ENCODE peak calls at places on chromosomes 13 and 19, in four cellular contexts. One of them, this sample, is unnamed.
A peak's percentile ranks its signal among the peaks of the same experiment; 100 is the strongest.

GRCh38 chr19:45468803-45469131 is 971 bp downstream of the FOSB start:
- DNase-seq in transverse colon: no peak
- DNase-seq in AG10803: no peak
- DNase-seq in DND-41: no peak
- DNase-seq in this sample: peak; percentile 45

GRCh38 chr13:42272115-42272756 is at the start of gene AKAP11:
- DNase-seq in AG10803: peak; percentile 35
- DNase-seq in DND-41: peak; percentile 66
- DNase-seq in transverse colon: peak; percentile 51
- DNase-seq in this sample: peak; percentile 46

GRCh38 chr19:33133438-33134031 is 1.6 kb downstream of the WDR88 start:
- DNase-seq in transverse colon: no peak
- DNase-seq in AG10803: peak; percentile 31
- DNase-seq in DND-41: no peak
- DNase-seq in this sample: peak; percentile 36

GRCh38 chr19:49210108-49210900 is 52.7 kb downstream of the TRPM4 start:
- DNase-seq in AG10803: no peak
- DNase-seq in transverse colon: peak; percentile 42
- DNase-seq in DND-41: peak; percentile 26
- DNase-seq in this sample: peak; percentile 33

GRCh38 chr19:57682226-57682766 is 519 bp downstream of the ZNF551 start:
- DNase-seq in DND-41: no peak
- DNase-seq in AG10803: no peak
- DNase-seq in transverse colon: no peak
- DNase-seq in this sample: peak; percentile 8

GRCh38 chr19:38252935-38253691 is 3.1 kb downstream of the PPP1R14A start:
- DNase-seq in transverse colon: no peak
- DNase-seq in AG10803: no peak
- DNase-seq in DND-41: no peak
- DNase-seq in this sample: no peak

GRCh38 chr13:110518150-110518525 is 43.4 kb downstream of the RAB20 start:
- DNase-seq in transverse colon: no peak
- DNase-seq in DND-41: no peak
- DNase-seq in AG10803: no peak
- DNase-seq in this sample: no peak

GRCh38 chr19:11848200-11848593 is 329 bp upstream of the ZNF439 start:
- DNase-seq in transverse colon: no peak
- DNase-seq in AG10803: no peak
- DNase-seq in DND-41: no peak
- DNase-seq in this sample: no peak

GRCh38 chr13:37476874-37477273 is 121.7 kb downstream of the POSTN start:
- DNase-seq in DND-41: no peak
- DNase-seq in AG10803: peak; percentile 49
- DNase-seq in transverse colon: no peak
- DNase-seq in this sample: peak; percentile 63

GRCh38 chr13:38577048-38577447 is 109.8 kb upstream of the FREM2 start:
- DNase-seq in DND-41: no peak
- DNase-seq in transverse colon: no peak
- DNase-seq in AG10803: peak; percentile 4
- DNase-seq in this sample: peak; percentile 5

GRCh38 chr13:25292301-25292700 is 5.0 kb upstream of the MTMR6 start:
- DNase-seq in AG10803: no peak
- DNase-seq in DND-41: peak; percentile 78
- DNase-seq in transverse colon: no peak
- DNase-seq in this sample: peak; percentile 52

GRCh38 chr13:29925457-29925856 is 75.0 kb upstream of the UBL3 start:
- DNase-seq in AG10803: peak; percentile 97
- DNase-seq in transverse colon: peak; percentile 70
- DNase-seq in DND-41: no peak
- DNase-seq in this sample: peak; percentile 86

GRCh38 chr19:5621945-5622464 is 571 bp downstream of the SAFB2 start:
- DNase-seq in DND-41: peak; percentile 20
- DNase-seq in AG10803: no peak
- DNase-seq in transverse colon: peak; percentile 32
- DNase-seq in this sample: no peak

GRCh38 chr19:38634757-38635482 is 12.5 kb upstream of the ACTN4 start:
- DNase-seq in DND-41: peak; percentile 74
- DNase-seq in transverse colon: peak; percentile 86
- DNase-seq in AG10803: peak; percentile 54
- DNase-seq in this sample: peak; percentile 61

GRCh38 chr19:33883869-33884519 is 87.3 kb downstream of the KCTD15 start:
- DNase-seq in transverse colon: no peak
- DNase-seq in DND-41: no peak
- DNase-seq in AG10803: no peak
- DNase-seq in this sample: no peak

GRCh38 chr19:58056261-58056660 is 2.8 kb upstream of the ZNF135 start:
- DNase-seq in AG10803: no peak
- DNase-seq in transverse colon: no peak
- DNase-seq in DND-41: no peak
- DNase-seq in this sample: no peak

GRCh38 chr19:6735181-6735891 is 2.0 kb downstream of the GPR108 start:
- DNase-seq in DND-41: no peak
- DNase-seq in transverse colon: no peak
- DNase-seq in AG10803: no peak
- DNase-seq in this sample: peak; percentile 14

GRCh38 chr13:113187263-113187669 is 21.2 kb downstream of the PCID2 start:
- DNase-seq in transverse colon: peak; percentile 51
- DNase-seq in AG10803: peak; percentile 99
- DNase-seq in DND-41: no peak
- DNase-seq in this sample: peak; percentile 100

GRCh38 chr19:35373492-35373891 is 2.6 kb downstream of the GPR42 start:
- DNase-seq in AG10803: no peak
- DNase-seq in DND-41: no peak
- DNase-seq in transverse colon: no peak
- DNase-seq in this sample: no peak

GRCh38 chr19:30696514-30696913 is 324.3 kb downstream of the ZNF536 start:
- DNase-seq in AG10803: no peak
- DNase-seq in transverse colon: no peak
- DNase-seq in DND-41: peak; percentile 8
- DNase-seq in this sample: no peak

GRCh38 chr13:51453959-51454703 is 1.3 kb upstream of the INTS6 start:
- DNase-seq in AG10803: peak; percentile 8
- DNase-seq in transverse colon: peak; percentile 33
- DNase-seq in DND-41: peak; percentile 19
- DNase-seq in this sample: peak; percentile 21

GRCh38 chr13:51966186-51966585 is 45.1 kb downstream of the ATP7B start:
- DNase-seq in DND-41: no peak
- DNase-seq in AG10803: no peak
- DNase-seq in transverse colon: no peak
- DNase-seq in this sample: no peak

GRCh38 chr13:51373451-51373850 is 34.0 kb downstream of the SERPINE3 start:
- DNase-seq in DND-41: no peak
- DNase-seq in AG10803: no peak
- DNase-seq in transverse colon: no peak
- DNase-seq in this sample: no peak

GRCh38 chr19:29504454-29504853 is 21.3 kb upstream of the VSTM2B start:
- DNase-seq in DND-41: no peak
- DNase-seq in transverse colon: no peak
- DNase-seq in AG10803: no peak
- DNase-seq in this sample: no peak

GRCh38 chr13:59531571-59532091 is 632.1 kb downstream of the DIAPH3 start:
- DNase-seq in DND-41: peak; percentile 61
- DNase-seq in AG10803: peak; percentile 44
- DNase-seq in transverse colon: peak; percentile 40
- DNase-seq in this sample: peak; percentile 45

GRCh38 chr19:7673995-7674667 is 2.8 kb upstream of the MCEMP1 start:
- DNase-seq in transverse colon: peak; percentile 77
- DNase-seq in DND-41: peak; percentile 70
- DNase-seq in AG10803: peak; percentile 63
- DNase-seq in this sample: peak; percentile 84

GRCh38 chr13:78764665-78765064 is 105.7 kb upstream of the OBI1 start:
- DNase-seq in DND-41: no peak
- DNase-seq in transverse colon: no peak
- DNase-seq in AG10803: no peak
- DNase-seq in this sample: no peak

GRCh38 chr13:98761126-98761978 is 8.9 kb upstream of the SLC15A1 start:
- DNase-seq in transverse colon: no peak
- DNase-seq in AG10803: peak; percentile 78
- DNase-seq in DND-41: peak; percentile 40
- DNase-seq in this sample: peak; percentile 85

GRCh38 chr13:99528547-99528946 is 27.3 kb downstream of the TM9SF2 start:
- DNase-seq in transverse colon: no peak
- DNase-seq in DND-41: peak; percentile 22
- DNase-seq in AG10803: no peak
- DNase-seq in this sample: no peak

GRCh38 chr13:73092831-73093230 is 34.0 kb downstream of the KLF5 start:
- DNase-seq in AG10803: no peak
- DNase-seq in transverse colon: no peak
- DNase-seq in DND-41: peak; percentile 9
- DNase-seq in this sample: no peak

GRCh38 chr13:37429976-37430375 is 168.6 kb downstream of the POSTN start:
- DNase-seq in AG10803: peak; percentile 86
- DNase-seq in DND-41: no peak
- DNase-seq in transverse colon: no peak
- DNase-seq in this sample: peak; percentile 97

GRCh38 chr19:38122402-38123093 is 101.5 kb downstream of the DPF1 start:
- DNase-seq in DND-41: no peak
- DNase-seq in transverse colon: no peak
- DNase-seq in AG10803: no peak
- DNase-seq in this sample: no peak

DNA sequence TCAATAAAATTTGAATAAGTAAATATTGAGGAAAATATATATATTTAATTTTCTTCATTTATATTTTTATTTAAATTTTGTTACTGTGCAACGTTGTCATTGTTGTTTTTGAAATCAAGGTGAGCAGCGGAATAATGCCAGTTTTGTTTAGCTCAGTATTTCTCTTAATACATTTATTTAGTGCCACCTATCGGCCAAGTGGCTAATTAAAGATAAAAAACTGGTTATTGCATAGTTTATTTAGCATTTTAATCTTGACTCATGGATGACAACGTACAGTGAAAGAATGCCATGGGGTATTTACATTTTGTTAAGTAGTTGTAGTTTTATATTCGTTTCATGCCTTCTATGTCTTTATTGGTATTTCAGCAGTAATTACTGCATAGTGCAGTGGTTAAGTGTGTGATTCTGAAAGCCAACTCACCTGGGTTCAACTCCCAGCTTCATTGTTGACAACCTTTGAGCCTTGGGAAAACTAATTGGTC is 265.9 kb downstream of the MYO16 start:
- DNase-seq in DND-41: no peak
- DNase-seq in transverse colon: no peak
- DNase-seq in AG10803: peak; percentile 45
- DNase-seq in this sample: peak; percentile 71
- TF ChIP-seq CTCF in DND-41: peak; percentile 64
- TF ChIP-seq CTCF in transverse colon: peak; percentile 54
- TF ChIP-seq CTCF in AG10803: peak; percentile 58
- TF ChIP-seq CTCF in this sample: peak; percentile 46

GRCh38 chr19:44303976-44304568 is 753 bp downstream of the ZNF235 start:
- DNase-seq in AG10803: peak; percentile 45
- DNase-seq in transverse colon: peak; percentile 12
- DNase-seq in DND-41: no peak
- DNase-seq in this sample: peak; percentile 47

GRCh38 chr19:44306283-44306682 is 1.5 kb upstream of the ZNF235 start:
- DNase-seq in DND-41: no peak
- DNase-seq in transverse colon: no peak
- DNase-seq in AG10803: no peak
- DNase-seq in this sample: no peak

GRCh38 chr19:44303305-44303704 is 1.5 kb downstream of the ZNF235 start:
- DNase-seq in AG10803: no peak
- DNase-seq in transverse colon: no peak
- DNase-seq in DND-41: no peak
- DNase-seq in this sample: no peak

GRCh38 chr19:44304659-44305193 is at the start of gene ZNF235:
- DNase-seq in DND-41: peak; percentile 88
- DNase-seq in transverse colon: peak; percentile 90
- DNase-seq in AG10803: peak; percentile 97
- DNase-seq in this sample: peak; percentile 99

GRCh38 chr19:44305457-44305856 is 632 bp upstream of the ZNF235 start:
- DNase-seq in DND-41: no peak
- DNase-seq in transverse colon: no peak
- DNase-seq in AG10803: no peak
- DNase-seq in this sample: no peak
- H3K4me3 ChIP-seq in DND-41: no peak overlapping the region
- H3K4me3 ChIP-seq in transverse colon: no peak overlapping the region
- H3K4me3 ChIP-seq in AG10803: no peak overlapping the region
- H3K4me3 ChIP-seq in this sample: no peak overlapping the region

GRCh38 chr19:4590559-4590958 is 31.1 kb upstream of the SEMA6B start:
- DNase-seq in AG10803: no peak
- DNase-seq in DND-41: no peak
- DNase-seq in transverse colon: no peak
- DNase-seq in this sample: no peak

GRCh38 chr19:4592445-4592844 is 33.0 kb upstream of the SEMA6B start:
- DNase-seq in DND-41: no peak
- DNase-seq in transverse colon: no peak
- DNase-seq in AG10803: no peak
- DNase-seq in this sample: no peak

GRCh38 chr19:4591296-4591695 is 31.8 kb upstream of the SEMA6B start:
- DNase-seq in transverse colon: no peak
- DNase-seq in AG10803: no peak
- DNase-seq in DND-41: no peak
- DNase-seq in this sample: no peak

GRCh38 chr19:4587527-4587926 is 28.0 kb upstream of the SEMA6B start:
- DNase-seq in DND-41: no peak
- DNase-seq in transverse colon: no peak
- DNase-seq in AG10803: no peak
- DNase-seq in this sample: no peak

GRCh38 chr19:4589579-4590410 is 30.3 kb upstream of the SEMA6B start:
- DNase-seq in transverse colon: no peak
- DNase-seq in DND-41: peak; percentile 26
- DNase-seq in AG10803: no peak
- DNase-seq in this sample: no peak
- TF ChIP-seq CTCF in transverse colon: no peak
- TF ChIP-seq CTCF in DND-41: peak; percentile 52
- TF ChIP-seq CTCF in AG10803: peak; percentile 36
- TF ChIP-seq CTCF in this sample: peak; percentile 31

DNA sequence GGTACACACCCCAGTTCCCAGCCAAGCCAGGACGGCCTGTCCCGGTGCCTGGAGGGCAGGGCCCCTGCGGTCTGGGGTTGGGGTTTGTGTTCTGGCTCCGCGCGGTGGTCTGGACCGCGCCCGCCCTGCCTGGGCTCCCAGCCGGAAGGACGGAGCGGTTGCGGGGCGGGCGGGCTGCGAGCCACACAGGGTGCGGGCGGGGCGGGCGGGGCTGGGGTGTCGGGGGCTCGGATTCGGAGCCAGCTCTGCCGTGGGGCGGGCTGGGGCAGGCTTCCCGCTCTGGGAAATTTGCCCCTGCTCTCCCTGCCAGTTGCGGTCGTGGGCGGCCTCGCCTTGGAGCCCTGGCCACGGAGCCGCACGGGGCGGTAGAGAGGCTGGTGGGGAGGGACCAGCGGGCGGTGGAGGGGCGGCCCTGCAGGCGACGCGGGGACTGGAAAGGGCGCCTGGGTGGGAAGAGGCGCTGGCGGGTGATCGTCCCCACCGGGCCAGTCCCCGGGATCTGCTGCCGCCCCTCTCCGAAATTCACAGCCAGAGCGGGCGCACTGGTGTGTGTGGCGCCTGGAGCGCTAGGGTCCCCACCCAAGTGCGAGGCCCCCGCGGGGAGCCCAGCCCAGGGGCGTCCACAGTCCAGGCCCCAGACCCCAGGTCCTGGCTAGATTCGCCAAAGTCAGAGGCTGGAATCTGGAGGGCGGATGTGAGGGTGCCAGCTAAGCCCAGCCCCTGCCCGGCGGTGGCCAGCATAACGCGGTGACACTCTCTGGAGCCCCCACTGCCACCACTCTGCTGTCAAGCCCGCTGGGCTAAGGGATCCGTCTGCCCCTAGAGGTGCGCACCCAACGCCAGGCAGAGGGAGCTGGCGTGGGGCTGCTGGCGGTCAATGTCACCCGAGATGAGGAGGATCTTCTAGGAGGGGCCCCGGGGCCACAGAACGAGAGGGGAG is 11.0 kb upstream of the ZNF492 start:
- DNase-seq in DND-41: no peak
- DNase-seq in AG10803: no peak
- DNase-seq in transverse colon: no peak
- DNase-seq in this sample: no peak
- H3K4me3 ChIP-seq in DND-41: no peak overlapping the region
- H3K4me3 ChIP-seq in AG10803: no peak overlapping the region
- H3K4me3 ChIP-seq in transverse colon: no peak overlapping the region
- H3K4me3 ChIP-seq in this sample: no peak overlapping the region